ENCODE peak calls at places on chromosomes 6 and 20, in eight cellular contexts. One of them, this sample, is unnamed.

GRCh38 chr20:56842086-56842485 is 213.0 kb downstream of the TFAP2C start:
- DNase-seq in heart left ventricle: no peak
- DNase-seq in fibroblast of mammary gland: no peak
- DNase-seq in upper lobe of right lung: no peak
- DNase-seq in cardiac fibroblast: no peak
- DNase-seq in heart right ventricle: no peak
- DNase-seq in HFFc6: no peak
- DNase-seq in chondrocyte: no peak
- DNase-seq in this sample: no peak

GRCh38 chr20:7601431-7601830 is 338.8 kb downstream of the HAO1 start:
- DNase-seq in fibroblast of mammary gland: no peak
- DNase-seq in heart right ventricle: no peak
- DNase-seq in HFFc6: no peak
- DNase-seq in heart left ventricle: no peak
- DNase-seq in cardiac fibroblast: no peak
- DNase-seq in upper lobe of right lung: no peak
- DNase-seq in chondrocyte: no peak
- DNase-seq in this sample: no peak

GRCh38 chr20:2750343-2751251 is 49.8 kb downstream of the CPXM1 start:
- DNase-seq in heart right ventricle: no peak
- DNase-seq in upper lobe of right lung: peak; percentile 82
- DNase-seq in fibroblast of mammary gland: peak; percentile 59
- DNase-seq in chondrocyte: no peak
- DNase-seq in heart left ventricle: no peak
- DNase-seq in cardiac fibroblast: peak; percentile 52
- DNase-seq in HFFc6: peak; percentile 30
- DNase-seq in this sample: peak; percentile 39

GRCh38 chr6:14335071-14335470 is 217.5 kb downstream of the CD83 start:
- DNase-seq in HFFc6: no peak
- DNase-seq in upper lobe of right lung: no peak
- DNase-seq in heart right ventricle: no peak
- DNase-seq in fibroblast of mammary gland: no peak
- DNase-seq in chondrocyte: no peak
- DNase-seq in heart left ventricle: no peak
- DNase-seq in cardiac fibroblast: no peak
- DNase-seq in this sample: no peak

GRCh38 chr6:80454661-80455365 is 348.3 kb downstream of the BCKDHB start:
- DNase-seq in upper lobe of right lung: no peak
- DNase-seq in chondrocyte: no peak
- DNase-seq in cardiac fibroblast: peak; percentile 46
- DNase-seq in HFFc6: peak; percentile 13
- DNase-seq in heart left ventricle: no peak
- DNase-seq in heart right ventricle: no peak
- DNase-seq in fibroblast of mammary gland: peak; percentile 47
- DNase-seq in this sample: no peak

GRCh38 chr6:105985098-105985815 is 100.9 kb upstream of the PRDM1 start:
- DNase-seq in chondrocyte: no peak
- DNase-seq in upper lobe of right lung: no peak
- DNase-seq in heart right ventricle: peak; percentile 13
- DNase-seq in heart left ventricle: no peak
- DNase-seq in HFFc6: no peak
- DNase-seq in fibroblast of mammary gland: no peak
- DNase-seq in cardiac fibroblast: no peak
- DNase-seq in this sample: no peak

GRCh38 chr6:1596088-1596852 is 13.4 kb upstream of the FOXC1 start:
- DNase-seq in heart right ventricle: peak; percentile 58
- DNase-seq in HFFc6: no peak
- DNase-seq in cardiac fibroblast: peak; percentile 59
- DNase-seq in chondrocyte: no peak
- DNase-seq in fibroblast of mammary gland: peak; percentile 49
- DNase-seq in upper lobe of right lung: peak; percentile 79
- DNase-seq in heart left ventricle: peak; percentile 72
- DNase-seq in this sample: peak; percentile 67

GRCh38 chr20:25355191-25355590 is 35.4 kb downstream of the ABHD12 start:
- DNase-seq in heart left ventricle: no peak
- DNase-seq in fibroblast of mammary gland: no peak
- DNase-seq in cardiac fibroblast: no peak
- DNase-seq in heart right ventricle: no peak
- DNase-seq in upper lobe of right lung: no peak
- DNase-seq in HFFc6: no peak
- DNase-seq in chondrocyte: no peak
- DNase-seq in this sample: no peak

GRCh38 chr20:6075428-6076219 is 21.8 kb upstream of the LRRN4 start:
- DNase-seq in heart right ventricle: peak; percentile 39
- DNase-seq in upper lobe of right lung: no peak
- DNase-seq in cardiac fibroblast: no peak
- DNase-seq in chondrocyte: no peak
- DNase-seq in heart left ventricle: no peak
- DNase-seq in HFFc6: no peak
- DNase-seq in fibroblast of mammary gland: no peak
- DNase-seq in this sample: no peak

GRCh38 chr6:32970413-32971244 is 2.2 kb downstream of the BRD2 start:
- DNase-seq in HFFc6: peak; percentile 78
- DNase-seq in upper lobe of right lung: peak; percentile 95
- DNase-seq in chondrocyte: peak; percentile 90
- DNase-seq in cardiac fibroblast: peak; percentile 94
- DNase-seq in heart right ventricle: peak; percentile 91
- DNase-seq in heart left ventricle: peak; percentile 95
- DNase-seq in fibroblast of mammary gland: peak; percentile 90
- DNase-seq in this sample: peak; percentile 94

GRCh38 chr20:37242503-37242902 is 19.1 kb downstream of the GHRH start:
- DNase-seq in cardiac fibroblast: no peak
- DNase-seq in chondrocyte: no peak
- DNase-seq in heart left ventricle: no peak
- DNase-seq in fibroblast of mammary gland: peak; percentile 9
- DNase-seq in upper lobe of right lung: no peak
- DNase-seq in heart right ventricle: no peak
- DNase-seq in HFFc6: no peak
- DNase-seq in this sample: no peak
- TF ChIP-seq CTCF in cardiac fibroblast: no peak
- TF ChIP-seq CTCF in chondrocyte: no peak
- TF ChIP-seq CTCF in heart left ventricle: no peak
- TF ChIP-seq CTCF in fibroblast of mammary gland: no peak
- TF ChIP-seq CTCF in upper lobe of right lung: no peak
- TF ChIP-seq CTCF in heart right ventricle: no peak
- TF ChIP-seq CTCF in HFFc6: no peak
- TF ChIP-seq CTCF in this sample: no peak

GRCh38 chr6:102501615-102502014 is 1108.1 kb downstream of the GRIK2 start:
- DNase-seq in cardiac fibroblast: no peak
- DNase-seq in heart right ventricle: no peak
- DNase-seq in upper lobe of right lung: no peak
- DNase-seq in fibroblast of mammary gland: no peak
- DNase-seq in HFFc6: no peak
- DNase-seq in chondrocyte: no peak
- DNase-seq in heart left ventricle: no peak
- DNase-seq in this sample: no peak
- TF ChIP-seq CTCF in cardiac fibroblast: no peak
- TF ChIP-seq CTCF in heart right ventricle: no peak
- TF ChIP-seq CTCF in upper lobe of right lung: no peak
- TF ChIP-seq CTCF in fibroblast of mammary gland: no peak
- TF ChIP-seq CTCF in HFFc6: no peak
- TF ChIP-seq CTCF in chondrocyte: no peak
- TF ChIP-seq CTCF in heart left ventricle: no peak
- TF ChIP-seq CTCF in this sample: no peak

GRCh38 chr6:146381486-146381885 is 162.1 kb upstream of the RAB32 start:
- DNase-seq in HFFc6: no peak
- DNase-seq in fibroblast of mammary gland: no peak
- DNase-seq in chondrocyte: no peak
- DNase-seq in cardiac fibroblast: peak; percentile 16
- DNase-seq in heart left ventricle: no peak
- DNase-seq in upper lobe of right lung: no peak
- DNase-seq in heart right ventricle: no peak
- DNase-seq in this sample: no peak
- TF ChIP-seq CTCF in HFFc6: peak; percentile 58
- TF ChIP-seq CTCF in fibroblast of mammary gland: peak; percentile 34
- TF ChIP-seq CTCF in chondrocyte: peak; percentile 44
- TF ChIP-seq CTCF in cardiac fibroblast: peak; percentile 9
- TF ChIP-seq CTCF in heart left ventricle: no peak
- TF ChIP-seq CTCF in upper lobe of right lung: no peak
- TF ChIP-seq CTCF in heart right ventricle: no peak
- TF ChIP-seq CTCF in this sample: no peak

GRCh38 chr6:162124710-162125435 is 602.7 kb downstream of the PRKN start:
- DNase-seq in upper lobe of right lung: no peak
- DNase-seq in chondrocyte: no peak
- DNase-seq in heart right ventricle: no peak
- DNase-seq in HFFc6: no peak
- DNase-seq in fibroblast of mammary gland: no peak
- DNase-seq in cardiac fibroblast: no peak
- DNase-seq in heart left ventricle: no peak
- DNase-seq in this sample: no peak

GRCh38 chr6:162123797-162124196 is 603.8 kb downstream of the PRKN start:
- DNase-seq in chondrocyte: no peak
- DNase-seq in heart left ventricle: no peak
- DNase-seq in heart right ventricle: no peak
- DNase-seq in fibroblast of mammary gland: peak; percentile 30
- DNase-seq in upper lobe of right lung: no peak
- DNase-seq in HFFc6: no peak
- DNase-seq in cardiac fibroblast: no peak
- DNase-seq in this sample: no peak

GRCh38 chr6:162118706-162119105 is 608.9 kb downstream of the PRKN start:
- DNase-seq in heart left ventricle: no peak
- DNase-seq in cardiac fibroblast: no peak
- DNase-seq in upper lobe of right lung: no peak
- DNase-seq in heart right ventricle: no peak
- DNase-seq in HFFc6: no peak
- DNase-seq in fibroblast of mammary gland: peak; percentile 63
- DNase-seq in chondrocyte: no peak
- DNase-seq in this sample: no peak

GRCh38 chr6:162119349-162119748 is 608.2 kb downstream of the PRKN start:
- DNase-seq in HFFc6: no peak
- DNase-seq in upper lobe of right lung: no peak
- DNase-seq in heart left ventricle: peak; percentile 65
- DNase-seq in fibroblast of mammary gland: peak; percentile 60
- DNase-seq in heart right ventricle: peak; percentile 17
- DNase-seq in chondrocyte: no peak
- DNase-seq in cardiac fibroblast: peak; percentile 7
- DNase-seq in this sample: no peak
- TF ChIP-seq CTCF in HFFc6: no peak
- TF ChIP-seq CTCF in upper lobe of right lung: peak; percentile 7
- TF ChIP-seq CTCF in heart left ventricle: no peak
- TF ChIP-seq CTCF in fibroblast of mammary gland: peak; percentile 25
- TF ChIP-seq CTCF in heart right ventricle: no peak
- TF ChIP-seq CTCF in chondrocyte: peak; percentile 68
- TF ChIP-seq CTCF in cardiac fibroblast: no peak
- TF ChIP-seq CTCF in this sample: no peak

DNA sequence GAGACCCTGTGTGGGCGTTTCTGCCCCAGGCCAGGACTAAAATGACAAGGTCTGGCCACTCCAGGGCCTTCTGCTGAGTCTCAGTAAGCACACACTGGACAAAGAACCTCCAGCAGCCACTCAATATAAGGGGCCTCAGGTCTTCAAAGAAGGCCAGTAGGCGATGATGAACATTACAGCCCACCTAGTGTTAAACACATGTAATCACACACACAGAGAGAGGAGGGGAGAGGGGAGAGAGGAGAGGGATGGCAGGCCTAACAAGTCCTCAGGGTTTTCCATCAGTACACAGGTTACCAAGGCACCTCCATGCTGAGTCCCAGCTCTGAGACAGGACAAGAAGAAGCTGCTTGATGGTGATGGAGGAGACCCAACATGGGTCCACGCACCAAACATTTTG is 325.6 kb downstream of the PTPRT start:
- DNase-seq in fibroblast of mammary gland: no peak
- DNase-seq in upper lobe of right lung: no peak
- DNase-seq in HFFc6: no peak
- DNase-seq in chondrocyte: no peak
- DNase-seq in cardiac fibroblast: no peak
- DNase-seq in heart left ventricle: no peak
- DNase-seq in heart right ventricle: no peak
- DNase-seq in this sample: no peak
- TF ChIP-seq CTCF in fibroblast of mammary gland: no peak
- TF ChIP-seq CTCF in upper lobe of right lung: no peak
- TF ChIP-seq CTCF in HFFc6: no peak
- TF ChIP-seq CTCF in chondrocyte: no peak
- TF ChIP-seq CTCF in cardiac fibroblast: no peak
- TF ChIP-seq CTCF in heart left ventricle: no peak
- TF ChIP-seq CTCF in heart right ventricle: no peak
- TF ChIP-seq CTCF in this sample: no peak